ENCODE peak calls at places on chromosome 13, in nine cellular contexts. E is Calu3, S is uterus, C is heart left ventricle, J is left lung, Q is A673, M is AG04450, K is tibial nerve, P is IMR-90. L is an unnamed sample.

GRCh38 chr13:47499358-47500150 is 501.5 kb downstream of the SUCLA2 start:
- DNase-seq in E (no peak), S (no peak), C (no peak), J (no peak), Q (peak; percentile 9), M (peak; percentile 63), K (no peak), P (peak; percentile 95), L (no peak)

GRCh38 chr13:75318138-75318833 is 163.7 kb downstream of the TBC1D4 start:
- DNase-seq in E (no peak), S (no peak), C (no peak), J (no peak), Q (no peak), M (no peak), K (no peak), P (no peak), L (no peak)

GRCh38 chr13:46866150-46866549 is 30.7 kb downstream of the HTR2A start:
- DNase-seq in E (peak; percentile 31), S (no peak), C (peak; percentile 66), J (peak; percentile 88), Q (peak; percentile 61), M (peak; percentile 27), K (no peak), P (peak; percentile 63), L (peak; percentile 13)

GRCh38 chr13:106573855-106574254 is 5.9 kb upstream of the ARGLU1 start:
- DNase-seq in E (no peak), S (peak; percentile 60), C (no peak), J (peak; percentile 56), Q (no peak), M (no peak), K (peak; percentile 42), P (peak; percentile 15), L (no peak)

GRCh38 chr13:23159205-23159586 is 21.6 kb upstream of the SGCG start:
- DNase-seq in E (peak; percentile 30), S (no peak), C (no peak), J (no peak), Q (peak; percentile 68), M (no peak), K (no peak), P (peak; percentile 13), L (peak; percentile 32)

GRCh38 chr13:109427148-109427547 is 359.2 kb downstream of the IRS2 start:
- DNase-seq in E (no peak), S (no peak), C (no peak), J (no peak), Q (peak; percentile 61), M (no peak), K (no peak), P (no peak), L (no peak)

GRCh38 chr13:106619688-106620555 is 52.0 kb upstream of the ARGLU1 start:
- DNase-seq in E (peak; percentile 7), S (no peak), C (no peak), J (no peak), Q (peak; percentile 78), M (peak; percentile 32), K (no peak), P (peak; percentile 69), L (no peak)

GRCh38 chr13:66585669-66586203 is 644.4 kb downstream of the PCDH9 start:
- DNase-seq in E (no peak), S (no peak), C (no peak), J (no peak), Q (no peak), M (no peak), K (no peak), P (no peak), L (no peak)

GRCh38 chr13:70178346-70178745 is 70.1 kb upstream of the KLHL1 start:
- DNase-seq in E (no peak), S (no peak), C (no peak), J (no peak), Q (no peak), M (no peak), K (no peak), P (no peak), L (no peak)

GRCh38 chr13:51822106-51822840 is 18.3 kb upstream of the DHRS12 start:
- DNase-seq in E (no peak), S (no peak), C (no peak), J (no peak), Q (no peak), M (no peak), K (no peak), P (no peak), L (no peak)

GRCh38 chr13:30974350-30974749 is 41.9 kb downstream of the TEX26 start:
- DNase-seq in E (no peak), S (no peak), C (no peak), J (no peak), Q (no peak), M (no peak), K (no peak), P (no peak), L (no peak)

GRCh38 chr13:98478134-98479129 is 98.5 kb downstream of the STK24 start:
- DNase-seq in E (no peak), S (no peak), C (no peak), J (no peak), Q (no peak), M (no peak), K (no peak), P (peak; percentile 36), L (no peak)

GRCh38 chr13:59391696-59392095 is 772.0 kb downstream of the DIAPH3 start:
- DNase-seq in E (peak; percentile 39), S (no peak), C (no peak), J (peak; percentile 35), Q (peak; percentile 91), M (peak; percentile 51), K (no peak), P (peak; percentile 74), L (peak; percentile 26)

GRCh38 chr13:104011505-104012270 is 945.5 kb upstream of the SLC10A2 start:
- DNase-seq in E (no peak), S (no peak), C (no peak), J (no peak), Q (no peak), M (no peak), K (no peak), P (no peak), L (no peak)

GRCh38 chr13:75770164-75771145 is 134.3 kb downstream of the LMO7 start:
- DNase-seq in E (no peak), S (no peak), C (no peak), J (no peak), Q (no peak), M (peak; percentile 15), K (no peak), P (peak; percentile 65), L (no peak)

GRCh38 chr13:49086711-49087110 is 111.0 kb downstream of the FNDC3A start:
- DNase-seq in E (no peak), S (no peak), C (no peak), J (no peak), Q (peak; percentile 11), M (no peak), K (no peak), P (peak; percentile 76), L (no peak)

GRCh38 chr13:111632906-111633305 is 312.5 kb downstream of the TEX29 start:
- DNase-seq in E (no peak), S (no peak), C (no peak), J (no peak), Q (no peak), M (no peak), K (no peak), P (no peak), L (no peak)

GRCh38 chr13:58478858-58479257 is 847.3 kb downstream of the PCDH17 start:
- DNase-seq in E (no peak), S (no peak), C (no peak), J (no peak), Q (no peak), M (no peak), K (no peak), P (no peak), L (no peak)

GRCh38 chr13:110546933-110547332 is 14.6 kb downstream of the RAB20 start:
- DNase-seq in E (peak; percentile 60), S (no peak), C (peak; percentile 87), J (peak; percentile 88), Q (peak; percentile 53), M (peak; percentile 57), K (peak; percentile 65), P (peak; percentile 89), L (no peak)

GRCh38 chr13:47215741-47216140 is 318.9 kb upstream of the HTR2A start:
- DNase-seq in E (peak; percentile 8), S (no peak), C (no peak), J (no peak), Q (peak; percentile 38), M (peak; percentile 68), K (no peak), P (peak; percentile 87), L (no peak)

GRCh38 chr13:36006895-36007294 is 124.3 kb downstream of the DCLK1 start:
- DNase-seq in E (no peak), S (no peak), C (no peak), J (no peak), Q (no peak), M (no peak), K (no peak), P (no peak), L (no peak)

GRCh38 chr13:27788271-27788670 is 4.0 kb upstream of the GSX1 start:
- DNase-seq in E (no peak), S (no peak), C (no peak), J (no peak), Q (no peak), M (no peak), K (no peak), P (no peak), L (no peak)

GRCh38 chr13:27783111-27783510 is 9.2 kb upstream of the GSX1 start:
- DNase-seq in E (no peak), S (no peak), C (no peak), J (no peak), Q (no peak), M (no peak), K (no peak), P (peak; percentile 8), L (no peak)
- TF ChIP-seq CTCF in E (no peak), S (no peak), C (peak; percentile 60), J (no peak), Q (peak; percentile 24), M (peak; percentile 59), K (no peak), P (peak; percentile 31), L (peak; percentile 31)

DNA sequence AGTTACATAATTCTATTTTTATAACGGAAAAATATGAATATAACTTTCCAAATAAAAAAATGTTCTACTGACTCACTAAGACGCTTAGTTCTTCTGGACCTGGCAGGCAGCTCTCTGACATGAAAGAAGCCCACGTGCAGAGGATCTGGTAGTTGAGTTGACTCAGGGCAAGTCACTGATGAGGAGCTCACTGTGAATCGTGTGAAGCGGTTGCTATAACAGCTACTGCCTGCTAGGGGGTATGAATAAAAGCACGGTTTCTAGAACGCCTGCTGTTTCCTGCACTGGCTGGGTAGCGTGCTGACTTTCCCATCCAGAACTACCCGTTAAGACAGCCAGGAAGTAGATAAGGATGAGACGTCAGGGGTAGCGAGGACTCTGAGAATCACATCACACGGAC is 54.7 kb upstream of the WASF3 start:
- DNase-seq in E (no peak), S (no peak), C (no peak), J (no peak), Q (peak; percentile 50), M (peak; percentile 24), K (no peak), P (peak; percentile 96), L (no peak)
- TF ChIP-seq CTCF in E (no peak), S (no peak), C (no peak), J (no peak), Q (no peak), M (peak; percentile 44), K (no peak), P (peak; percentile 29), L (peak; percentile 17)

GRCh38 chr13:79853258-79853657 is 372.3 kb downstream of the NDFIP2 start:
- DNase-seq in E (no peak), S (no peak), C (no peak), J (no peak), Q (no peak), M (no peak), K (no peak), P (no peak), L (no peak)
- TF ChIP-seq CTCF in E (no peak), S (no peak), C (no peak), J (no peak), Q (no peak), M (no peak), K (no peak), P (no peak), L (no peak)

GRCh38 chr13:44870456-44870929 is 118.8 kb downstream of the NUFIP1 start:
- DNase-seq in E (no peak), S (no peak), C (no peak), J (no peak), Q (no peak), M (no peak), K (peak; percentile 26), P (no peak), L (no peak)
- TF ChIP-seq CTCF in E (no peak), S (no peak), C (peak; percentile 20), J (no peak), Q (no peak), M (no peak), K (no peak), P (no peak), L (no peak)

L was measured in progenitor cell of endocrine pancreas.